ENCODE peak calls at places on chromosomes 6 and 20, in five cellular contexts. V is lower leg skin, F is A549, Z is ascending aorta, G is astrocyte of the cerebellum. K is an unnamed sample.

GRCh38 chr20:51326241-51326819 is 216.2 kb downstream of the NFATC2 start:
- DNase-seq in V (no peak), F (peak), Z (no peak), G (no peak), K (no peak)

GRCh38 chr20:48951646-48952045 is 30.1 kb downstream of the ARFGEF2 start:
- DNase-seq in V (no peak), F (no peak), Z (no peak), G (no peak), K (no peak)

GRCh38 chr6:16320533-16321340 is 82.3 kb downstream of the GMPR start:
- DNase-seq in V (peak), F (no peak), Z (peak), G (no peak), K (no peak)

GRCh38 chr6:106751501-106752252 is 122.3 kb downstream of the QRSL1 start:
- DNase-seq in V (no peak), F (peak), Z (no peak), G (no peak), K (peak)

GRCh38 chr6:45514454-45514853 is 136.7 kb upstream of the SUPT3H start:
- DNase-seq in V (no peak), F (no peak), Z (no peak), G (no peak), K (no peak)

GRCh38 chr6:25179051-25179778 is 100.0 kb upstream of the CARMIL1 start:
- DNase-seq in V (no peak), F (no peak), Z (no peak), G (no peak), K (no peak)

GRCh38 chr6:109978174-109979032 is at the start of gene GPR6:
- DNase-seq in V (no peak), F (peak), Z (no peak), G (peak), K (no peak)

GRCh38 chr6:106300944-106301343 is 24.6 kb downstream of the ATG5 start:
- DNase-seq in V (no peak), F (peak), Z (no peak), G (peak), K (no peak)

GRCh38 chr20:10639762-10640556 is 33.8 kb downstream of the JAG1 start:
- DNase-seq in V (peak), F (no peak), Z (peak), G (no peak), K (no peak)

GRCh38 chr6:106192824-106193223 is 106.7 kb downstream of the PRDM1 start:
- DNase-seq in V (no peak), F (no peak), Z (no peak), G (peak), K (peak)

GRCh38 chr20:44702776-44703175 is 12.4 kb upstream of the CCN5 start:
- DNase-seq in V (peak), F (no peak), Z (peak), G (peak), K (no peak)

GRCh38 chr6:11585426-11586016 is 48.0 kb downstream of the TMEM170B start:
- DNase-seq in V (no peak), F (peak), Z (no peak), G (peak), K (no peak)

GRCh38 chr6:33685411-33686224 is 25.9 kb downstream of the UQCC2 start:
- DNase-seq in V (no peak), F (no peak), Z (no peak), G (no peak), K (no peak)

GRCh38 chr20:40331249-40331648 is 357.8 kb downstream of the MAFB start:
- DNase-seq in V (no peak), F (no peak), Z (no peak), G (no peak), K (no peak)

GRCh38 chr20:15475483-15475882 is 1097.8 kb downstream of the KIF16B start:
- DNase-seq in V (no peak), F (no peak), Z (no peak), G (no peak), K (no peak)

GRCh38 chr6:7640607-7641577 is 50.9 kb downstream of the SNRNP48 start:
- DNase-seq in V (no peak), F (peak), Z (no peak), G (no peak), K (peak)

GRCh38 chr6:133426038-133426437 is 184.9 kb downstream of the EYA4 start:
- DNase-seq in V (no peak), F (no peak), Z (no peak), G (no peak), K (no peak)

GRCh38 chr6:53811082-53811481 is 16.3 kb downstream of the LRRC1 start:
- DNase-seq in V (no peak), F (no peak), Z (no peak), G (no peak), K (no peak)

GRCh38 chr20:8918145-8918544 is 150.7 kb upstream of the PLCB4 start:
- DNase-seq in V (no peak), F (no peak), Z (no peak), G (no peak), K (no peak)

GRCh38 chr6:14700202-14700601 is 545.7 kb upstream of the JARID2 start:
- DNase-seq in V (no peak), F (no peak), Z (no peak), G (no peak), K (no peak)

GRCh38 chr6:138500867-138501446 is 1.7 kb upstream of the NHSL1 start:
- DNase-seq in V (no peak), F (no peak), Z (no peak), G (no peak), K (no peak)

GRCh38 chr20:4550740-4551139 is 171.0 kb upstream of the PRND start:
- DNase-seq in V (no peak), F (no peak), Z (no peak), G (no peak), K (no peak)

GRCh38 chr6:130967502-130968469 is 95.3 kb downstream of the EPB41L2 start:
- DNase-seq in V (no peak), F (no peak), Z (no peak), G (no peak), K (no peak)

DNA sequence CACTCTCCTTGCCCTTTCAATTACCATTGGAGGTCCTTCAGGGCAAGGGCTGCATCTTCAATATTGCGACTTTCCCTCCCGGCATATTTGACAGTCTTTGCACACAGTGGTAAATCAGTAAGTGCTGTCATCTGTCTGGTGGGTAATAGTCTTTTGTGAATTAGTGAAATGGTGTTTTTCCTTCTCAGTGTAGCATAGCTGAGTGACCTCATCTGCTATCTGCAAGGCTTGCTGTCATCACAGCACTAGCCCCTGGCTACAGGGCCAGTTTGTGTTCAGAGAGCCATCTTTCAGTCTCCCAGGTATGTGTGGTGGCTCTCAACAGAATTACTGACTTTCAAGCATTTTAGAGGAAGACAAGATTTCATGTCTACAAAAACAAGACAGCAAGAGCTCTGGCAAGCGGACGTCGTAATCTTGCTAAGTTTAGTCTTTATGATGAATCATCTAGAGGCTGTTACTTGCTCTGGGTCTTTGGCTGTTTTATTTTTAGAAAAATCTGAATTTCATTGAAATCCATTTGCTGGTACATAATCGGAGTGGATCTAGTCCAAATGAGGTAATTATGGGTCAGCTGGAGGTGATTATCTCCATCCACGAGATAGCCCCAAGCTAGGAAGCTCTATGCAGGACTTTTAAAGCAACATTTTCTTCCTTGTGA is 528.9 kb downstream of the EPM2A start:
- DNase-seq in V (no peak), F (no peak), Z (no peak), G (no peak), K (no peak)
- H3K4me3 ChIP-seq in V (no peak), F (no peak), Z (no peak), G (no peak), K (no peak)

GRCh38 chr6:49233483-49233882 is 229.6 kb downstream of the MMUT start:
- DNase-seq in V (no peak), F (no peak), Z (no peak), G (no peak), K (no peak)
- TF ChIP-seq CTCF in V (no peak), F (no peak), Z (no peak), G (no peak), K (no peak)

GRCh38 chr6:2767327-2767985 is 2.3 kb downstream of the WRNIP1 start:
- DNase-seq in V (no peak), F (no peak), Z (no peak), G (no peak), K (no peak)
- H3K4me3 ChIP-seq in V (no peak), F (peak), Z (peak), G (peak), K (peak)

DNA sequence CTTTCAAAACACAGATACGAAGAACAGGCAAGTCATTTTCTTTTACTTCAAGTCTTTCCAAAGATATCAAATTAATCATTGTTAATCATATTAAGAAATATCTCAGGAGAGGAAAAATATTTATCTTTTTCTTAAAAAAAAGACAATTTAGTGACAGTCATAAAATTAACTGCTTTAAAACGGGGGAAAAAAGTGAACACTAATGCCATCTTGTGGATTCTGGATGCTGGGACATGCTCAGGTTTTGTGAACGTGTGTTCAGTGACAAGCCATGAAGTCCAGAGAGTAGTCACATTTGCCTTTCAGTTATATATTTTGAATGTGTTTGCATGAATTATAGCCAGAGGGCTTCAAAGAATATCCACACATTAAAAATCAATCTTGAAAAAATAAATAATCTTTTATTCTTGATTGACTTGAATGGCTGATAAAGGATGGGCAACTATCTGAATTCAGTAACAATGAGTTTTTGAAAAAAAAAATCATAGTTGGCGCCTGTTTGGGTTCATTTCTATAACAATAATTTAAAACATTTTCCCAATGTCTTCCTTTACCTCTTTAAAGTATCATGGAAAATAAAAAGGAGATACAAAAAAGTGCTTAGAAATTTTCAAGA is 74.7 kb upstream of the NOX3 start:
- DNase-seq in V (no peak), F (no peak), Z (no peak), G (peak), K (peak)
- TF ChIP-seq CTCF in V (no peak), F (peak), Z (peak), G (peak), K (peak)

DNA sequence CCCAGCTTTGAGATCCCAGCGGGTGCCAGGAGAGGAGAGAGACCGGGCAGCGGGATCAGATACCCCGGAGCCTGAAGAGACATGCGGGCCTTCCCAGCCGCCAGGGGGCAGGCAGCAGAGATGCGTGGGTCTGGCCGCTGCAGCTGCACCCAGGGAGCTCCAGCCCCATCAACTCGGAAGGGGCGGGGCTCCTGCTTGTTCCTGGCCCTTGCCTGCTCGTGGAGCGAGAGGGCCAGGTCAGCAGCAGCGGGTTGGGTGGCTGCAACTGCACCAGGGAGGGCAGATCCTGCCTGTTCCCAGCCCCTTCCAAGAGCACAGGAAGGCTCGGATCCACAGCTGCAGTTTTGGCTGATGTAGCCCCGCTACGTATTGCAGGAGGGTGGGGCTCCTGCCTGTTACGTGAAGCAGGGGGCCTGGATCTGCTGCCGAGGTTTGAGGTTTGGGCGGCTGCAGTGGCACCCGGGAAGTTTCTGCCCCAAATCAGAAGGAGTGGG is 532.8 kb downstream of the RFPL4B start:
- DNase-seq in V (no peak), F (no peak), Z (no peak), G (peak), K (no peak)
- H3K4me3 ChIP-seq in V (no peak), F (no peak), Z (no peak), G (peak), K (no peak)

GRCh38 chr20:25215521-25215920 is 20.0 kb downstream of the ENTPD6 start:
- DNase-seq in V (peak), F (no peak), Z (no peak), G (no peak), K (no peak)
- TF ChIP-seq CTCF in V (no peak), F (no peak), Z (no peak), G (no peak), K (no peak)

GRCh38 chr6:10582774-10583508 is 61.8 kb downstream of the GCNT2 start:
- DNase-seq in V (no peak), F (no peak), Z (no peak), G (peak), K (no peak)
- H3K4me3 ChIP-seq in V (no peak), F (no peak), Z (no peak), G (no peak), K (no peak)

K was measured in epithelial cell of proximal tubule.